ENCODE peak calls at places on chromosomes 5 and 9, in four cellular contexts. A is aorta, H is IMR-90, M is fibroblast of lung. O is an unnamed sample.

GRCh38 chr5:135426102-135427082 is 20.8 kb downstream of the DCANP1 start:
- DNase-seq in A (no peak), H (peak; percentile 61), M (peak; percentile 41), O (peak; percentile 80)

GRCh38 chr9:112535364-112535763 is 48.7 kb downstream of the KIAA1958 start:
- DNase-seq in A (no peak), H (peak; percentile 71), M (peak; percentile 42), O (peak; percentile 44)

GRCh38 chr9:91116226-91116625 is 245.5 kb downstream of the AUH start:
- DNase-seq in A (no peak), H (no peak), M (no peak), O (no peak)

GRCh38 chr5:34803974-34804373 is 35.0 kb upstream of the TTC23L start:
- DNase-seq in A (no peak), H (peak; percentile 40), M (no peak), O (peak; percentile 86)

GRCh38 chr5:77744116-77744515 is 32.0 kb downstream of the TBCA start:
- DNase-seq in A (no peak), H (no peak), M (no peak), O (no peak)

GRCh38 chr9:128503870-128504269 is 649 bp upstream of the GLE1 start:
- DNase-seq in A (no peak), H (no peak), M (peak; percentile 17), O (peak; percentile 42)

GRCh38 chr5:116573279-116573616 is 1.4 kb downstream of the SEMA6A start:
- DNase-seq in A (no peak), H (no peak), M (peak; percentile 3), O (peak; percentile 8)

GRCh38 chr5:56167522-56167921 is 65.6 kb downstream of the ANKRD55 start:
- DNase-seq in A (no peak), H (peak; percentile 81), M (peak; percentile 72), O (no peak)

GRCh38 chr9:119004618-119004990 is 364.6 kb downstream of the BRINP1 start:
- DNase-seq in A (peak; percentile 82), H (peak; percentile 6), M (peak; percentile 90), O (peak; percentile 95)

GRCh38 chr5:108615216-108615615 is 132.5 kb upstream of the FER start:
- DNase-seq in A (no peak), H (peak; percentile 79), M (peak; percentile 20), O (peak; percentile 48)

GRCh38 chr5:124949862-124950261 is 203.4 kb upstream of the ZNF608 start:
- DNase-seq in A (no peak), H (no peak), M (no peak), O (peak; percentile 57)

GRCh38 chr9:123329329-123329955 is 26.6 kb upstream of the CRB2 start:
- DNase-seq in A (peak; percentile 69), H (no peak), M (no peak), O (no peak)

GRCh38 chr9:91307279-91307678 is 54.4 kb downstream of the AUH start:
- DNase-seq in A (no peak), H (no peak), M (no peak), O (no peak)

GRCh38 chr5:67181648-67182218 is 14.9 kb downstream of the CD180 start:
- DNase-seq in A (no peak), H (no peak), M (no peak), O (no peak)

GRCh38 chr5:22896155-22896554 is 43.0 kb upstream of the CDH12 start:
- DNase-seq in A (no peak), H (no peak), M (no peak), O (no peak)

GRCh38 chr9:76911971-76912370 is 6.1 kb upstream of the PRUNE2 start:
- DNase-seq in A (no peak), H (no peak), M (no peak), O (no peak)

GRCh38 chr5:69494481-69494880 is 1.9 kb downstream of the OCLN start:
- DNase-seq in A (no peak), H (no peak), M (no peak), O (no peak)

GRCh38 chr5:35853652-35854051 is 3.0 kb upstream of the IL7R start:
- DNase-seq in A (peak; percentile 53), H (no peak), M (no peak), O (no peak)

GRCh38 chr9:99433555-99433954 is 211.5 kb downstream of the SEC61B start:
- DNase-seq in A (peak; percentile 72), H (peak; percentile 89), M (peak; percentile 86), O (peak; percentile 95)

DNA sequence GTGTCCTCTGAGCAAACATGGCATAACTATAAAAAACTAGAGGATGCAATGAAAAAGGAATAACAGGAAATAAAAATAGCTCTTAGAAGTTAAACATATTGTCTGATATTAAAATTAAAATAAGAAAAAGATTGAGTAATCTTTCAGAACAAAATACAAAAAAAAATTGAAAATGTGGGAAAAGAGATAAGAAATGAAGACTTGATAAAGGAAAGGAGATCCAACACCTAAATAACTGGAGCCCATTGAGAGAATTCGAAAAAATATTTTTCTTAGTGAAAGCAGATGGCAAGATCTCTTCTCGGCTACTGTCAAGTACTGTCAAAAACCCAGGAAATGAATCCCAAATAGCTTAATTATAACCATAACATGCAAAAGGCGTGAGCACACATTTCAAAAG is 24.9 kb downstream of the LIFR start:
- DNase-seq in A (no peak), H (no peak), M (no peak), O (no peak)
- H3K4me1 ChIP-seq in A (peaks cover 9% of the 10 kb centered on the region), H (peaks cover 2% of the 10 kb centered on the region), M (no peaks in the 10 kb centered on the region), O (peaks cover 6% of the 10 kb centered on the region)

GRCh38 chr5:40121236-40121635 is 558.5 kb upstream of the PTGER4 start:
- DNase-seq in A (no peak), H (no peak), M (no peak), O (no peak)

GRCh38 chr5:40124367-40124766 is 555.3 kb upstream of the PTGER4 start:
- DNase-seq in A (no peak), H (no peak), M (no peak), O (peak; percentile 8)
- H3K9me3 ChIP-seq in A (peaks cover 2% of the 10 kb centered on the region), H (peaks cover 11% of the 10 kb centered on the region), M (no peaks in the 10 kb centered on the region), O (peaks cover 41% of the 10 kb centered on the region)

GRCh38 chr5:142013734-142014495 is 1.1 kb upstream of the GNPDA1 start:
- DNase-seq in A (peak; percentile 85), H (peak; percentile 57), M (peak; percentile 54), O (peak; percentile 14)
- H3K4me3 ChIP-seq in A (no peak overlapping the region), H (no peak overlapping the region), M (no peak overlapping the region), O (peak overlapping the region; percentile 94)

DNA sequence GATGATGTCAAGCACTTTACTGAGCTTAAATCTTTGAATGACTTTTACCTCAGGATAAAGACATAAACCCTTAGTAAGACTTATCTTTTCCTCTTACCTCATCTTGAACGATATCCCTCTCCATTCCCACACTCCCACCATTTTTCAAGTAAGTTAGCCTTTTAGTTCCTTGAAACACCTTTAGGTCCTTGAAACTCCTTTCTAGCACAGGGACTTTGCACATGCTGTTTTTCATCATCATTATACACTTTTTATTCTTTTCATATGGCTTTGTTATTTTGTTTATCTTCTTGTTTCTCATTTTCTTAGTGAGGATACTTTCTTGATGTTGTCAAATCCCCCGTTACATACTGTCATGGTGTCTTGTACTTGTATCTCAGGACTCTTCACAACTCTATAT is 24.8 kb downstream of the YTHDC2 start:
- DNase-seq in A (no peak), H (no peak), M (no peak), O (no peak)
- H3K4me1 ChIP-seq in A (no peaks in the 10 kb centered on the region), H (no peaks in the 10 kb centered on the region), M (no peaks in the 10 kb centered on the region), O (no peaks in the 10 kb centered on the region)

DNA sequence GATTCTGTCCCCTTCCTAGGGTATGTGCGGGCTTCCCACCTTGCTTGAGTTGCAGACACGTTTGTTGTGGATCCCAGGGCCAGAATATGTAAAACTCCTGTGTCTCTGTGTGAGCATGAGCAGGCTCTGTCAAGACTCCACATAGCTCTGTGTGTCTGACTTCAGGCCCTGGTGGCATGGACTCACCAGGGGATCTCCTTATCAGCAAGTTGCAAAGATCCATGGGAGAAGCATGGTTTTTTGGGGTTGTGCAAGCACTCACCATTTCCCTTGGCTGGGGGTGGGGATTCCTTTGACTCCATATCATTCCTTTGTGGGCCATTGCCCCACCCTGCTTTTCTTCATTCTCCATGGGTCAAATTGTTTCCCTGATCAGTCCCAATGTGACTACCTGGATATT is 205.6 kb downstream of the TUSC1 start:
- DNase-seq in A (no peak), H (no peak), M (no peak), O (no peak)
- H3K9me3 ChIP-seq in A (no peaks in the 10 kb centered on the region), H (peaks cover 9% of the 10 kb centered on the region), M (no peaks in the 10 kb centered on the region), O (peaks cover 19% of the 10 kb centered on the region)

GRCh38 chr9:3525836-3526165 is at the start of gene RFX3:
- DNase-seq in A (peak; percentile 94), H (peak; percentile 97), M (peak; percentile 98), O (peak; percentile 97)

GRCh38 chr9:3528466-3528865 is 2.7 kb upstream of the RFX3 start:
- DNase-seq in A (no peak), H (no peak), M (no peak), O (no peak)

GRCh38 chr9:3526166-3526902 is 533 bp upstream of the RFX3 start:
- DNase-seq in A (peak; percentile 92), H (peak; percentile 79), M (peak; percentile 83), O (peak; percentile 94)

GRCh38 chr9:3526903-3527652 is 1.3 kb upstream of the RFX3 start:
- DNase-seq in A (peak; percentile 41), H (peak; percentile 13), M (no peak), O (peak; percentile 40)

DNA sequence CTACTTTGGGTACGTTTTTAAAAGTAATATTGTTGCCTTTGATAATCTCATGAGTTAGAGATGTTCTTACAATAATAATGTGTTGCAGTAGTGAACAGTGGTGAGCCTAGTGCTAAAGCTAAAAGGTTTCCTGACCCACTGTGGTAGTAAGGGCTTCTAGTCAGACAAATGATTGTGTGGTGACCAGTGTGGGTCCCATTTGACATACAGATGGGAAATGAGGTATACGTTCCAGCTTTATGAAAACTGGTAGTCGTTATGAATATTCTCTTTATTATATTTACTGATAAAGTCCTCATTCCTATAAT is 1.8 kb upstream of the RFX3 start:
- DNase-seq in A (no peak), H (no peak), M (no peak), O (no peak)
- H3K4me3 ChIP-seq in A (no peak overlapping the region), H (no peak overlapping the region), M (peak overlapping the region; percentile 90), O (peak overlapping the region; percentile 100)

DNA sequence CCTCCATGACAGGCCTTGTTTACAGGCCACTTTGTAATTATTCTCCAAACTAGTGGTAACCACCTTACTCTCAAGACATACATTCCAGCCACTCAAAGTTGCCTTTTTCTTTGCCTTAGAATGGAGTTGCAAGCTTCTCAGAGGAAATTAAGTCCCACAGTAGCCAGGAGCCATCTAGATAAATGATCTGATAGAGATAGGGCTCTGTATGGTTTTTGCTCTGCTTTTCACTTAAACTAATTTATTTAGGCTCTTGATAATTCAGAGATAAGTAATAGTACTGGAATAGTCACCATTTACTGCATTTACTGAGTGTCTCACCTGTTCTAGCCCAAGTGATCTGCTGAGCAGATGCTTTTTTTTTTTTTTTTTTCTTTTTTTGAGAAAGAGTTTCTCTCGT is 7.5 kb downstream of the LARP1 start:
- DNase-seq in A (no peak), H (no peak), M (no peak), O (no peak)
- H3K4me1 ChIP-seq in A (peaks cover 7% of the 10 kb centered on the region), H (peaks cover 23% of the 10 kb centered on the region), M (peaks cover 4% of the 10 kb centered on the region), O (peaks cover 65% of the 10 kb centered on the region)

DNA sequence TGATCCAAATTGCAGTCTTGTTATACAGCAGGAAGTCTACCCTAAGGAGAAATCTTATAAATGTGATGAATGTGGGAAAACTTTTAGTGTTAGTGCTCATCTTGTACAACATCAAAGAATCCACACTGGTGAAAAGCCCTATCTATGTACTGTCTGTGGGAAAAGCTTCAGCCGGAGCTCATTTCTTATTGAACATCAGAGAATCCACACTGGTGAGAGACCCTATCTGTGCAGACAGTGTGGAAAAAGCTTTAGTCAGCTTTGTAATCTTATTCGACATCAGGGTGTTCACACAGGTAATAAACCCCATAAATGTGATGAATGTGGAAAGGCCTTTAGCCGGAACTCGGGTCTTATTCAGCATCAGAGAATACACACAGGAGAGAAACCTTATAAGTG is 10.4 kb downstream of the ZNF189 start:
- DNase-seq in A (no peak), H (peak; percentile 20), M (peak; percentile 18), O (peak; percentile 12)
- H3K9me3 ChIP-seq in A (peaks cover 13% of the 10 kb centered on the region), H (peaks cover 66% of the 10 kb centered on the region), M (peaks cover 14% of the 10 kb centered on the region), O (peaks cover 88% of the 10 kb centered on the region)

GRCh38 chr5:98786178-98786853 is 12.9 kb downstream of the RGMB start:
- DNase-seq in A (no peak), H (no peak), M (peak; percentile 62), O (peak; percentile 71)
- H3K4me3 ChIP-seq in A (no peak overlapping the region), H (no peak overlapping the region), M (peak overlapping the region; percentile 30), O (peak overlapping the region; percentile 31)